ENCODE peak calls at places on chromosomes 13 and 19, in four cellular contexts. One of them, this sample, is unnamed.

GRCh38 chr19:16446108-16447014 is 25.4 kb downstream of the EPS15L1 start:
- DNase-seq in mesothelial cell of epicardium: no peak
- DNase-seq in psoas muscle: no peak
- DNase-seq in cardiac muscle cell: no peak
- DNase-seq in this sample: no peak

GRCh38 chr19:36073121-36073876 is 18.6 kb downstream of the WDR62 start:
- DNase-seq in mesothelial cell of epicardium: no peak
- DNase-seq in psoas muscle: no peak
- DNase-seq in cardiac muscle cell: no peak
- DNase-seq in this sample: no peak

GRCh38 chr13:49046002-49046401 is 70.3 kb downstream of the FNDC3A start:
- DNase-seq in mesothelial cell of epicardium: no peak
- DNase-seq in psoas muscle: no peak
- DNase-seq in cardiac muscle cell: no peak
- DNase-seq in this sample: no peak

GRCh38 chr19:1173160-1173844 is 766 bp downstream of the SBNO2 start:
- DNase-seq in mesothelial cell of epicardium: no peak
- DNase-seq in psoas muscle: peak
- DNase-seq in cardiac muscle cell: no peak
- DNase-seq in this sample: peak

GRCh38 chr19:1068111-1069001 is 1.4 kb downstream of the ARHGAP45 start:
- DNase-seq in mesothelial cell of epicardium: no peak
- DNase-seq in psoas muscle: peak
- DNase-seq in cardiac muscle cell: no peak
- DNase-seq in this sample: peak

GRCh38 chr13:99305180-99305965 is 1.8 kb downstream of the GPR183 start:
- DNase-seq in mesothelial cell of epicardium: no peak
- DNase-seq in psoas muscle: no peak
- DNase-seq in cardiac muscle cell: no peak
- DNase-seq in this sample: no peak

GRCh38 chr19:47435196-47435595 is 15.9 kb upstream of the MEIS3 start:
- DNase-seq in mesothelial cell of epicardium: no peak
- DNase-seq in psoas muscle: no peak
- DNase-seq in cardiac muscle cell: no peak
- DNase-seq in this sample: no peak

GRCh38 chr13:73198888-73199497 is 140.2 kb downstream of the KLF5 start:
- DNase-seq in mesothelial cell of epicardium: no peak
- DNase-seq in psoas muscle: no peak
- DNase-seq in cardiac muscle cell: no peak
- DNase-seq in this sample: no peak

GRCh38 chr19:7978196-7978825 is 27.1 kb downstream of the ELAVL1 start:
- DNase-seq in mesothelial cell of epicardium: no peak
- DNase-seq in psoas muscle: peak
- DNase-seq in cardiac muscle cell: no peak
- DNase-seq in this sample: no peak

GRCh38 chr13:80338781-80339577 is 1.9 kb downstream of the SPRY2 start:
- DNase-seq in mesothelial cell of epicardium: peak
- DNase-seq in psoas muscle: peak
- DNase-seq in cardiac muscle cell: peak
- DNase-seq in this sample: peak
- TF ChIP-seq CTCF in mesothelial cell of epicardium: no peak
- TF ChIP-seq CTCF in psoas muscle: peak
- TF ChIP-seq CTCF in cardiac muscle cell: peak
- TF ChIP-seq CTCF in this sample: no peak

GRCh38 chr13:95745752-95746151 is 68.8 kb downstream of the DNAJC3 start:
- DNase-seq in mesothelial cell of epicardium: no peak
- DNase-seq in psoas muscle: no peak
- DNase-seq in cardiac muscle cell: peak
- DNase-seq in this sample: no peak
- TF ChIP-seq CTCF in mesothelial cell of epicardium: no peak
- TF ChIP-seq CTCF in psoas muscle: no peak
- TF ChIP-seq CTCF in cardiac muscle cell: peak
- TF ChIP-seq CTCF in this sample: no peak

DNA sequence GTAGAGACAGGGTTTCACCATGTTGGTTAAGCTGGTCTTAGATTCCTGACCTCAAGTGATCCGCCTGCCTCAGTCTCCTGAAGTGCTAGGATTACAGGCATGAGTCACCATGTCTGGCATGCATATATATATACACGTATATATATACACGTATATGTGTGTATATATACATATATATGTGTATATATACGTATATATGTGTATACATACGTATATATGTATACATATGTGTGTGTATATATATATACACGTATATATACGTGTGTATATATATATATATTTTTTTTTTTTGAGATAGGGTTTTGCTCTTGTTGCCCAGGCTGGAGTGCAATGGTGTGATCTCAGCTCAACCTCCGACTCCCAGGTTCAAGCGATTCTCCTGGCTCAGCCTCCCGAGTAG is 11.9 kb downstream of the DNMT1 start:
- DNase-seq in mesothelial cell of epicardium: no peak
- DNase-seq in psoas muscle: no peak
- DNase-seq in cardiac muscle cell: no peak
- DNase-seq in this sample: no peak
- TF ChIP-seq CTCF in mesothelial cell of epicardium: no peak
- TF ChIP-seq CTCF in psoas muscle: no peak
- TF ChIP-seq CTCF in cardiac muscle cell: no peak
- TF ChIP-seq CTCF in this sample: no peak

DNA sequence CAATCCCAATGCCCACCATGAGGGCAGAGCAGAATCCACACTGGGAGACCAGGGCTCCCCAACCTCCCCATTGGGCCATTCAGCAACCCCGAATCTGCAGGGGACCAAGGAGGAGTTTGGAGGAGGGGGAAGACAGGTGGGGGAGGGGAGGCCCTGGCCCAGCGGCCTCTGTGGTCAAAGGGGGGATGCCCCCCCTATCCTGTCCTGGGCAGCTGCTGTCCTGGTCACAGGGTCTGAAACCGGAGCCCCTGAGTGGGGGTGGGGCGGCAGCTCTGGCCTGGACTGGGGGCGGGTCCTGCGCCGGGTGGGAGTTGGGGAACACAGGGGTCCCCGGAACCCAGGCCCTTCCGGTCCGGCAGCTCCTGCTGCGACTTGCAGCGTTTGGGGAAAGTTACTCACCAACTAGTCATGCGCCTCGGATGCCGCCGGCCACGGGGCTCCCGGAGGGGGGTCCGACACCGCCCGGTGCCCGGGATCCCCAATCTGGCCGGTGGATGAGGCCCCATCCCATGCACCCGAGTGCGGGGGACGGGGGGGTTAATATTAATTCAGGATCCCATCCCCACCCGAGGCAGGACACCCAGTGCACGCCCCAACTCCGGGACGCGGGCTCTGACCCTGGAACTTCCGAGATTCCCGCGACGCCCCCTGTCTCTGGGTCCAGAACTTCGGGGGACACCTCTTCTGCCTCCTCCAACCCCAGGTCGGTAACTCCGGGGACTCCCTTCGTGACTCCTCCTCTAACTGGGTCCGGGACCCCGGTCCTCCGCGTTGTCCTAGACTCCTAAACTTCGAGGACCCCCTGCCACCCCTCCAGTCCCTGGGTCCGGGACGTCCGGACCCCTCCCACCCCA is 868 bp downstream of the HOMER3 start:
- DNase-seq in mesothelial cell of epicardium: no peak
- DNase-seq in psoas muscle: peak
- DNase-seq in cardiac muscle cell: peak
- DNase-seq in this sample: peak
- TF ChIP-seq CTCF in mesothelial cell of epicardium: no peak
- TF ChIP-seq CTCF in psoas muscle: no peak
- TF ChIP-seq CTCF in cardiac muscle cell: peak
- TF ChIP-seq CTCF in this sample: no peak

DNA sequence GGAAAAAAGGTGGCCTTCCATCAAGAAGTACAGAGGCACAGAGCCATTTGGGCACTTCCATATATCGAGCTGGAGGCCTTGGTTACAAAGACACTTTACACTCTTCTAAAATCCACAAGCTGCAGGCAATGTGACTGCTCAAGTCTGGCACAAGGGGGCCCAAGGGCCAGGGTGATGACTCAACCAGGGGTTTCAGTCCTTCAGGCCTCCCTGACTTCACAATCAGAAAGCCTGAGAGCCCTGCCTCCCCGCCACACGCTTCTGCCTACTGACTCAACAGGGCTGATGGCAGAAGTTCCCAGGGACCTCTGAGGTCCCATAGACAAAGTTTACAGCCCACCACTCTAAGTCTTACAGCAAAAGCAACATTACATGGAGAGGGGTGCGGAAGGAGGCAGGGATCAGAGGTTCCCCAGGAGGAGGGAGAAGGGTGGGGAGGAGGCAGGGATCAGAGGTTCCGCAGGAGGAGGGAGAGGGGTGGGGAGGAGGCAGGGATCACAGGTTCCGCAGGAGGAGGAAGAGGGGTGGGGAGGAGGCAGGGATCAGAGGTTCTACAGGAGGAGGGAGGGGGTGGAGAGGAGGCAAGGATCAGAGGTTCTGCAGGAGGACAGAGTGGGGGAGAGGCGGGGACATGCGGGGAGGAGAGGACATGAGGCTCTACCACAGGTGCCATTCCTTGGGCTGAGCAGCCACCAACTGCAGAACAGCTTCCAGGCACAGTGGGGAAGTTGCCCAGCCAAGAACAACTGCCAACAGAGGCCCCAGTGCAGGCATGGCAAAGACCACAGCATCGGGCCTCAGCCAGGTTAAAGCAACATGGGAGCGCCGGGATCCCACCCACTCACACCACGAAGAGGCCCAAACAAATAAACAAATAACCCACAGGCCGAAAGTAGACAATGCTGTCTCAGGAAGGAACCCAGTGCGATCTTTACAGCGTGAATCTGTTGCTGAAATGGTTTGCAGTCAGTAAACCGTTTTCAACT is 52.0 kb downstream of the SLC7A1 start:
- DNase-seq in mesothelial cell of epicardium: no peak
- DNase-seq in psoas muscle: no peak
- DNase-seq in cardiac muscle cell: peak
- DNase-seq in this sample: no peak
- TF ChIP-seq CTCF in mesothelial cell of epicardium: no peak
- TF ChIP-seq CTCF in psoas muscle: no peak
- TF ChIP-seq CTCF in cardiac muscle cell: no peak
- TF ChIP-seq CTCF in this sample: no peak

DNA sequence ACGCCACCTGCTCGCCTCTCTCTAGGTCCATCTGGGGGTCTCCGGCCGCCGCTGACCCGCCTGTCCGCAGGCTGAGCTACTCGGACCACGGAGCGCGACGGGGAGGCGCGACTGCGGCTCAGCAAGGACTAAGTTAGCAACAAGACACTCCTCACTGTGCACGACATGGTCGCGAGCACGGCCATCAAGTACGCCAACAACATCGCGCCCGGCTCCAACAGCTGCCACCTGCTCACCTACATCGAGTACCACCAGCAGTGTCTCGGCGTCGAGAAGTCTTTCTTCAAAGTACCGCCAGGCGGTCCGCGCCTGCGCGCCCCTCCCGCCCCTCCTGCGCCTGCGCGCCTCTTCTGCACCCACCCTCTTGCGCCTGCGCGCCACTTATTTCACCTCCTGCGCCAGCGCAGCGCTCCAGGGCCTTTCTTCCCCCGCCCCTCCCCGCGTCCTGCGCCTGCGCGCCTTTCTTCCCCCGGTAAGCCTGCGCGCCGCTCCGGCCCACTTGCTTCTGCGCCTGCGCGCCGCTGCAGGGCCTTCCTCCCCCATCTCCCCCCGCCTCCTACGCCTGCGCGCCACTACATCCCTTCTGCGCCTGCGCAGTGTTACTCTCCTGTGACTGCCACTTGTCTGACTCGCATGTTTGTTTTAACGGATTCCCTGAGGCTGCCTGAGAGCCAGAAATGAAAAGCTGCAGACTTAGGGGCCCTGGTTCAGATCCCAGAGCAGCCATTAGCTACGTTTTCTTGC is 63.9 kb downstream of the ACSBG2 start:
- DNase-seq in mesothelial cell of epicardium: peak
- DNase-seq in psoas muscle: peak
- DNase-seq in cardiac muscle cell: peak
- DNase-seq in this sample: peak
- TF ChIP-seq CTCF in mesothelial cell of epicardium: no peak
- TF ChIP-seq CTCF in psoas muscle: peak
- TF ChIP-seq CTCF in cardiac muscle cell: peak
- TF ChIP-seq CTCF in this sample: peak

DNA sequence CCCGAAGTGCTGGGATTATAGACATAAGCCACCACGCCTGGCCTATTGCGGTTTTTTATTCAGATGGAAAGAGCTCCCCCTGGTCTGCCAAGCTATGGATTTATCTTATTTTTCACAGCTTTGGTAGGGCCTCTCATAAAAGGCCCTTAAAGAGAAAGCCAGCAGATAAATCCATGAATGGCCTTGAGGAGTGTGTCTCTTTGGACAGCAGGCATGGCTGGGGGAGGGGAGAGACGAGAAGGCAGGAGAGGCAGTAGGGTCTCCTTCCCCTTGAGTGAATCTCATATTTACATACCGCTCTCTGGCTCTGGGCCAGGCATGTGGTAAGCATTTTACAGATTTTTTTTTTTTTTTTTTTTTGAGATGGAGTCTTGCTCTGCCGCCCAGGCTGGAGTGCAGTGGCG is 25.2 kb downstream of the MARK4 start:
- DNase-seq in mesothelial cell of epicardium: peak
- DNase-seq in psoas muscle: no peak
- DNase-seq in cardiac muscle cell: peak
- DNase-seq in this sample: peak
- TF ChIP-seq CTCF in mesothelial cell of epicardium: no peak
- TF ChIP-seq CTCF in psoas muscle: no peak
- TF ChIP-seq CTCF in cardiac muscle cell: peak
- TF ChIP-seq CTCF in this sample: no peak